ENCODE peak calls at places on chromosomes 6 and 20, in four cellular contexts. X is central memory CD8-positive, alpha-beta T cell; U is stimulated activated CD8-positive, alpha-beta memory T cell treated with anti-CD3 and anti-CD28 coated beads, Interleukin-7, amount 100 ng/mL, for 1 hour; K is iris pigment epithelial cell. W is an unnamed sample.

GRCh38 chr20:35947489-35947888 is 6.8 kb downstream of the SCAND1 start:
- DNase-seq in U (no peak), K (peak), X (no peak), W (peak)

GRCh38 chr6:144439016-144439415 is 153.9 kb downstream of the UTRN start:
- DNase-seq in X (no peak), U (no peak), K (no peak), W (no peak)

GRCh38 chr6:148962854-148963515 is 216.2 kb downstream of the UST start:
- DNase-seq in U (no peak), K (no peak), X (no peak), W (no peak)

GRCh38 chr6:7991992-7992815 is 72.0 kb downstream of the BLOC1S5 start:
- DNase-seq in X (no peak), K (peak), U (no peak), W (peak)

GRCh38 chr6:40947876-40948514 is 91.0 kb downstream of the UNC5CL start:
- DNase-seq in X (no peak), U (no peak), K (peak), W (peak)

GRCh38 chr20:63782521-63782971 is 43.0 kb downstream of the SLC2A4RG start:
- DNase-seq in U (no peak), K (no peak), X (no peak), W (no peak)

GRCh38 chr6:16511048-16511660 is 250.1 kb downstream of the ATXN1 start:
- DNase-seq in X (no peak), U (no peak), K (peak), W (peak)

GRCh38 chr6:134376785-134377184 is 58.9 kb upstream of the SGK1 start:
- DNase-seq in X (no peak), K (no peak), U (no peak), W (no peak)

GRCh38 chr6:14851286-14851685 is 394.6 kb upstream of the JARID2 start:
- DNase-seq in X (no peak), U (no peak), K (peak), W (peak)

GRCh38 chr20:13119583-13119982 is 101.5 kb upstream of the ISM1 start:
- DNase-seq in K (peak), X (peak), U (no peak), W (peak)

GRCh38 chr6:37698264-37699137 is 818 bp upstream of the MDGA1 start:
- DNase-seq in K (peak), X (peak), U (no peak), W (peak)

GRCh38 chr20:5024982-5025381 is 23.7 kb upstream of the SLC23A2 start:
- DNase-seq in U (no peak), K (no peak), X (no peak), W (peak)

GRCh38 chr20:24747881-24748595 is 201.0 kb upstream of the CST7 start:
- DNase-seq in K (no peak), X (no peak), U (no peak), W (no peak)

GRCh38 chr20:57560554-57561355 is at the start of gene PCK1:
- DNase-seq in K (no peak), X (no peak), U (no peak), W (no peak)

GRCh38 chr6:4568138-4568537 is 208.1 kb upstream of the CDYL start:
- DNase-seq in X (no peak), U (no peak), K (no peak), W (no peak)

GRCh38 chr20:22060610-22061009 is 355.1 kb downstream of the PAX1 start:
- DNase-seq in K (no peak), U (no peak), X (no peak), W (no peak)

GRCh38 chr6:149049230-149049629 is 268.3 kb upstream of the TAB2 start:
- DNase-seq in U (no peak), X (no peak), K (peak), W (no peak)

GRCh38 chr20:20799913-20800312 is 87.5 kb upstream of the RALGAPA2 start:
- DNase-seq in U (no peak), X (no peak), K (no peak), W (no peak)

GRCh38 chr6:154579046-154579823 is 68.8 kb upstream of the CNKSR3 start:
- DNase-seq in U (no peak), K (peak), X (no peak), W (no peak)

GRCh38 chr6:159169557-159170332 is 545 bp downstream of the FNDC1 start:
- DNase-seq in K (peak), X (no peak), U (no peak), W (peak)

GRCh38 chr20:44489931-44490330 is 14.3 kb downstream of the TTPAL start:
- DNase-seq in U (no peak), X (no peak), K (no peak), W (no peak)

GRCh38 chr6:150470131-150470530 is 101.3 kb downstream of the IYD start:
- DNase-seq in X (no peak), U (no peak), K (no peak), W (no peak)

GRCh38 chr6:15317251-15317650 is 71.4 kb downstream of the JARID2 start:
- DNase-seq in U (no peak), K (no peak), X (no peak), W (no peak)

GRCh38 chr6:139423970-139424667 is 49.7 kb upstream of the CITED2 start:
- DNase-seq in K (no peak), U (no peak), X (no peak), W (no peak)

GRCh38 chr6:16338577-16339262 is 100.3 kb downstream of the GMPR start:
- DNase-seq in K (peak), U (no peak), X (no peak), W (peak)

GRCh38 chr20:14902432-14903089 is 565.1 kb upstream of the FLRT3 start:
- DNase-seq in U (no peak), K (no peak), X (no peak), W (no peak)

GRCh38 chr20:45212831-45213230 is 6.0 kb downstream of the SEMG1 start:
- DNase-seq in U (no peak), K (no peak), X (no peak), W (no peak)

GRCh38 chr6:167226791-167227190 is 64.3 kb upstream of the UNC93A start:
- DNase-seq in U (no peak), X (no peak), K (no peak), W (no peak)